ENCODE peak calls at places on chromosomes 12 and 14, in five cellular contexts. G is MCF 10A, O is choroid plexus epithelial cell, P is lower leg skin, S is HepG2. J is an unnamed sample.

GRCh38 chr12:12941450-12942350 is 10.3 kb downstream of the GPRC5D start:
- DNase-seq in G (peak; percentile 22), O (no peak), P (no peak), S (no peak), J (no peak)

GRCh38 chr14:93173943-93174395 is 10.7 kb downstream of the MOAP1 start:
- DNase-seq in G (no peak), O (peak; percentile 64), P (no peak), S (no peak), J (no peak)

GRCh38 chr12:100643246-100643645 is 69.8 kb downstream of the GAS2L3 start:
- DNase-seq in G (no peak), O (no peak), P (no peak), S (no peak), J (no peak)

GRCh38 chr12:61902403-61902802 is 357.8 kb upstream of the USP15 start:
- DNase-seq in G (no peak), O (no peak), P (no peak), S (no peak), J (no peak)

GRCh38 chr12:109573914-109574244 is 285 bp downstream of the MVK start:
- DNase-seq in G (no peak), O (no peak), P (no peak), S (no peak), J (no peak)

GRCh38 chr12:82835217-82835616 is 148.5 kb downstream of the TMTC2 start:
- DNase-seq in G (peak; percentile 47), O (peak; percentile 9), P (no peak), S (no peak), J (no peak)

GRCh38 chr12:92759634-92760268 is 57.0 kb downstream of the PLEKHG7 start:
- DNase-seq in G (peak; percentile 93), O (peak; percentile 95), P (no peak), S (no peak), J (no peak)

GRCh38 chr14:23916038-23916437 is 37.5 kb upstream of the DHRS4 start:
- DNase-seq in G (no peak), O (no peak), P (no peak), S (no peak), J (no peak)

GRCh38 chr12:90010089-90010488 is 301.5 kb upstream of the ATP2B1 start:
- DNase-seq in G (peak; percentile 46), O (peak; percentile 67), P (no peak), S (no peak), J (no peak)

GRCh38 chr14:94269156-94269555 is 23.9 kb downstream of the SERPINA10 start:
- DNase-seq in G (no peak), O (no peak), P (no peak), S (no peak), J (no peak)

GRCh38 chr14:24195186-24196070 is at the start of gene TM9SF1:
- DNase-seq in G (peak; percentile 84), O (peak; percentile 92), P (peak; percentile 81), S (peak; percentile 93), J (peak; percentile 61)

GRCh38 chr12:59077153-59077930 is 157.0 kb upstream of the LRIG3 start:
- DNase-seq in G (peak; percentile 49), O (peak; percentile 45), P (peak; percentile 65), S (no peak), J (no peak)

GRCh38 chr12:71214511-71215285 is 56.9 kb upstream of the TSPAN8 start:
- DNase-seq in G (no peak), O (peak; percentile 59), P (no peak), S (peak; percentile 18), J (no peak)

GRCh38 chr12:112116232-112117060 is 7.9 kb upstream of the NAA25 start:
- DNase-seq in G (peak; percentile 35), O (peak; percentile 90), P (no peak), S (peak; percentile 83), J (no peak)

GRCh38 chr12:69623970-69624369 is 13.3 kb upstream of the LRRC10 start:
- DNase-seq in G (no peak), O (no peak), P (no peak), S (no peak), J (no peak)

GRCh38 chr12:96117460-96117859 is 76.7 kb upstream of the ELK3 start:
- DNase-seq in G (no peak), O (no peak), P (no peak), S (peak; percentile 95), J (no peak)

GRCh38 chr12:101455685-101456084 is 19.5 kb upstream of the SPIC start:
- DNase-seq in G (no peak), O (no peak), P (no peak), S (no peak), J (no peak)

GRCh38 chr14:21985081-21985480 is 311.5 kb upstream of the OR4E1 start:
- DNase-seq in G (no peak), O (no peak), P (no peak), S (no peak), J (no peak)

GRCh38 chr14:21989090-21989489 is 315.5 kb upstream of the OR4E1 start:
- DNase-seq in G (no peak), O (no peak), P (no peak), S (no peak), J (no peak)

GRCh38 chr14:21990116-21990515 is 316.5 kb upstream of the OR4E1 start:
- DNase-seq in G (peak; percentile 5), O (peak; percentile 27), P (no peak), S (no peak), J (no peak)

GRCh38 chr14:21988413-21988812 is 314.8 kb upstream of the OR4E1 start:
- DNase-seq in G (no peak), O (no peak), P (no peak), S (no peak), J (no peak)

DNA sequence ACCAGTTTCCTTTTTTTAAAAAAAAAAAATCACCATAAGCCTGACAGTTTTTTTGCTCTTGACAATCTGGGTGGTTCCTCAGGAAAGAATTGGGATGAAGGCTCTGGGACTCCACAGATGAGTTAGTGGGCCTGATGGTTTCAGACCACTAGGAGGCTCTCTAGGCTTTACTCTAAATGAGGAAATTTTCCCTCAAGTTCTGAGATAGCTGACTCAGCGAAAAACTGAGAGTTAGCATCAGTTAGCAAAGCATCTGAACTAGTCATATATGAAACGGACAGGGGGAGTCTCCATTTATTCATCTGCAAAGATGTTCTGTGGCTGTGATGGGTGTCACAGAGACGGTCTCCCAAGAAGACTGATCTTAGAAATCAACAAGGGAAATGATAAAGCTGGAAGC is 314.3 kb upstream of the OR4E1 start:
- DNase-seq in G (peak; percentile 52), O (peak; percentile 58), P (no peak), S (peak; percentile 68), J (no peak)
- TF ChIP-seq CTCF in G (peak; percentile 28), O (peak; percentile 72), P (no peak), S (peak; percentile 43), J (peak; percentile 41)

GRCh38 chr12:130357241-130357640 is 19.6 kb downstream of the PIWIL1 start:
- DNase-seq in G (no peak), O (no peak), P (no peak), S (no peak), J (no peak)

GRCh38 chr12:130351331-130351730 is 13.6 kb downstream of the PIWIL1 start:
- DNase-seq in G (peak; percentile 22), O (no peak), P (no peak), S (no peak), J (no peak)

GRCh38 chr12:130353081-130353480 is 15.4 kb downstream of the PIWIL1 start:
- DNase-seq in G (no peak), O (no peak), P (no peak), S (no peak), J (no peak)

GRCh38 chr12:130356222-130356621 is 18.5 kb downstream of the PIWIL1 start:
- DNase-seq in G (no peak), O (no peak), P (no peak), S (no peak), J (no peak)

GRCh38 chr12:130354407-130354806 is 16.7 kb downstream of the PIWIL1 start:
- DNase-seq in G (no peak), O (no peak), P (no peak), S (no peak), J (no peak)
- TF ChIP-seq CTCF in G (no peak), O (no peak), P (no peak), S (no peak), J (no peak)

DNA sequence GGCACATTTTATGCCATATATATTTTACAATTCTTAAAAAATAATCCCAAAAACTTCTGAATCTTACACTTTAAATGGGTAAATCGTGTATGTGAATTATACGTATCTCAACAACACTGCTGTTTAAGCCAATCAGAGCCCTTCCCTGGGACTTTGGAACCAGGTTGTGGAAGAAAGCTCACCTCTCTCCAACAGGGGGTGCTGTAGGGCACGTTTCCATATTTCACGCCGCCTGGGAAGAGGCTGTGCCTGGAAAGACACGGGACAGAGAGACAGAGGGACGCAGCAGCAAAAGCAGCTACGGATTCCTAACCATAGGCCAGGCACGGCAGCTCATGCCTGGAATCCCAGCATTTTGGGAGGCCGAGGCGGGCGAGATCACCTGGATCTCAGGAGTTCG is 29.4 kb upstream of the FBRSL1 start:
- DNase-seq in G (peak; percentile 23), O (peak; percentile 5), P (no peak), S (peak; percentile 40), J (no peak)
- TF ChIP-seq CTCF in G (peak; percentile 27), O (peak; percentile 46), P (no peak), S (peak; percentile 77), J (peak; percentile 20)

GRCh38 chr12:11580125-11580751 is 69.2 kb upstream of the ETV6 start:
- DNase-seq in G (peak; percentile 99), O (peak; percentile 87), P (peak; percentile 40), S (no peak), J (no peak)
- TF ChIP-seq CTCF in G (no peak), O (peak; percentile 17), P (no peak), S (no peak), J (no peak)

GRCh38 chr12:11555195-11555594 is 94.3 kb upstream of the ETV6 start:
- DNase-seq in G (no peak), O (no peak), P (no peak), S (no peak), J (no peak)

GRCh38 chr12:11561416-11561815 is 88.1 kb upstream of the ETV6 start:
- DNase-seq in G (no peak), O (no peak), P (no peak), S (no peak), J (no peak)

GRCh38 chr12:11563785-11564739 is 85.4 kb upstream of the ETV6 start:
- DNase-seq in G (no peak), O (no peak), P (no peak), S (no peak), J (no peak)

GRCh38 chr12:11555743-11556625 is 93.5 kb upstream of the ETV6 start:
- DNase-seq in G (no peak), O (no peak), P (no peak), S (no peak), J (no peak)

GRCh38 chr12:11559941-11560340 is 89.5 kb upstream of the ETV6 start:
- DNase-seq in G (no peak), O (no peak), P (no peak), S (no peak), J (no peak)
- TF ChIP-seq CTCF in G (no peak), O (no peak), P (no peak), S (no peak), J (no peak)

GRCh38 chr12:51924551-51925399 is 17.5 kb downstream of the ACVRL1 start:
- DNase-seq in G (no peak), O (no peak), P (no peak), S (no peak), J (no peak)

GRCh38 chr12:51923506-51924365 is 16.4 kb downstream of the ACVRL1 start:
- DNase-seq in G (peak; percentile 44), O (no peak), P (peak; percentile 49), S (no peak), J (peak; percentile 58)

GRCh38 chr12:51926064-51926632 is 18.8 kb downstream of the ACVRL1 start:
- DNase-seq in G (no peak), O (no peak), P (no peak), S (no peak), J (no peak)

GRCh38 chr12:51925400-51926063 is 18.2 kb downstream of the ACVRL1 start:
- DNase-seq in G (no peak), O (no peak), P (no peak), S (no peak), J (no peak)

GRCh38 chr12:51926718-51927117 is 19.4 kb downstream of the ACVRL1 start:
- DNase-seq in G (peak; percentile 62), O (peak; percentile 75), P (no peak), S (peak; percentile 23), J (no peak)
- TF ChIP-seq CTCF in G (peak; percentile 56), O (peak; percentile 74), P (no peak), S (peak; percentile 67), J (peak; percentile 63)